ENCODE peak calls at places on chromosomes 12 and 14, in five cellular contexts. I is mesothelial cell of epicardium; A is fibroblast of the aortic adventitia; O is CD4-positive, alpha-beta T cell; T is CD8-positive, alpha-beta T cell. K is an unnamed sample.

GRCh38 chr12:79373896-79374499 is 316.8 kb downstream of the PAWR start:
- DNase-seq in I (peak), A (peak), O (no peak), T (no peak), K (no peak)

GRCh38 chr14:105470812-105471771 is 3.5 kb upstream of the CRIP2 start:
- DNase-seq in I (no peak), A (no peak), O (no peak), T (no peak), K (no peak)

GRCh38 chr12:77152623-77153193 is 87.3 kb upstream of the E2F7 start:
- DNase-seq in I (no peak), A (peak), O (no peak), T (no peak), K (no peak)

GRCh38 chr14:105275267-105275946 is 25.4 kb downstream of the BRF1 start:
- DNase-seq in I (no peak), A (peak), O (no peak), T (no peak), K (no peak)

GRCh38 chr12:132329036-132329738 is at the start of gene GALNT9:
- DNase-seq in I (peak), A (no peak), O (no peak), T (no peak), K (no peak)

GRCh38 chr12:88578821-88579518 is 1.3 kb downstream of the KITLG start:
- DNase-seq in I (no peak), A (no peak), O (no peak), T (no peak), K (no peak)

GRCh38 chr14:100241279-100241678 is 2.3 kb downstream of the YY1 start:
- DNase-seq in I (no peak), A (peak), O (no peak), T (no peak), K (no peak)

GRCh38 chr12:96986883-96987523 is 79.9 kb downstream of the NEDD1 start:
- DNase-seq in I (no peak), A (peak), O (no peak), T (no peak), K (no peak)

GRCh38 chr12:24062642-24063245 is 113.3 kb upstream of the SOX5 start:
- DNase-seq in I (no peak), A (peak), O (no peak), T (no peak), K (no peak)

GRCh38 chr12:102350070-102350469 is 130.3 kb downstream of the IGF1 start:
- DNase-seq in I (no peak), A (no peak), O (no peak), T (no peak), K (no peak)

GRCh38 chr12:13442457-13442856 is 245.9 kb downstream of the EMP1 start:
- DNase-seq in I (no peak), A (no peak), O (no peak), T (no peak), K (no peak)

GRCh38 chr12:65229441-65229840 is 49.0 kb upstream of the MSRB3 start:
- DNase-seq in I (no peak), A (peak), O (no peak), T (no peak), K (no peak)

GRCh38 chr12:11717533-11717961 is 68.1 kb downstream of the ETV6 start:
- DNase-seq in I (no peak), A (no peak), O (no peak), T (no peak), K (no peak)

GRCh38 chr14:74190910-74191575 is 48.2 kb upstream of the VSX2 start:
- DNase-seq in I (no peak), A (no peak), O (no peak), T (no peak), K (no peak)

GRCh38 chr14:87013583-87013982 is 979.4 kb downstream of the GALC start:
- DNase-seq in I (no peak), A (peak), O (no peak), T (no peak), K (no peak)

GRCh38 chr12:131850856-131851559 is 22.8 kb downstream of the MMP17 start:
- DNase-seq in I (peak), A (no peak), O (no peak), T (no peak), K (no peak)

GRCh38 chr12:115507951-115508722 is 769.4 kb downstream of the MED13L start:
- DNase-seq in I (no peak), A (no peak), O (no peak), T (no peak), K (no peak)

GRCh38 chr12:27273114-27273513 is 29.0 kb downstream of the STK38L start:
- DNase-seq in I (no peak), A (no peak), O (no peak), T (no peak), K (no peak)

GRCh38 chr12:13735756-13736155 is 245.6 kb downstream of the GRIN2B start:
- DNase-seq in I (no peak), A (no peak), O (no peak), T (no peak), K (no peak)

GRCh38 chr12:61860439-61860838 is 399.8 kb upstream of the USP15 start:
- DNase-seq in I (no peak), A (no peak), O (no peak), T (no peak), K (no peak)

GRCh38 chr14:34837801-34838322 is 37.3 kb downstream of the BAZ1A start:
- DNase-seq in I (no peak), A (no peak), O (no peak), T (no peak), K (no peak)

GRCh38 chr12:48004941-48005749 is 869 bp upstream of the COL2A1 start:
- DNase-seq in I (no peak), A (no peak), O (no peak), T (no peak), K (no peak)

GRCh38 chr12:75526655-75527511 is 15.5 kb upstream of the KRR1 start:
- DNase-seq in I (no peak), A (peak), O (no peak), T (no peak), K (no peak)

GRCh38 chr14:39102265-39102968 is 618 bp downstream of the SEC23A start:
- DNase-seq in I (no peak), A (peak), O (no peak), T (no peak), K (no peak)

GRCh38 chr12:121578230-121579189 is 2.3 kb downstream of the KDM2B start:
- DNase-seq in I (peak), A (peak), O (no peak), T (peak), K (no peak)

GRCh38 chr14:73311710-73312035 is 74.4 kb downstream of the PAPLN start:
- DNase-seq in I (no peak), A (no peak), O (no peak), T (no peak), K (no peak)

GRCh38 chr12:123519151-123520001 is 14.1 kb downstream of the RILPL1 start:
- DNase-seq in I (peak), A (peak), O (no peak), T (no peak), K (no peak)

GRCh38 chr12:28409892-28410291 is 219.6 kb downstream of the CCDC91 start:
- DNase-seq in I (no peak), A (peak), O (no peak), T (no peak), K (no peak)

GRCh38 chr14:105168979-105169507 is 467 bp upstream of the JAG2 start:
- DNase-seq in I (peak), A (no peak), O (no peak), T (peak), K (no peak)

GRCh38 chr12:127941332-127941731 is 325.6 kb upstream of the TMEM132C start:
- DNase-seq in I (no peak), A (peak), O (no peak), T (no peak), K (no peak)

GRCh38 chr14:69770559-69770958 is 3.6 kb downstream of the SRSF5 start:
- DNase-seq in I (no peak), A (no peak), O (no peak), T (no peak), K (no peak)

GRCh38 chr12:120363274-120363855 is 5.6 kb downstream of the MSI1 start:
- DNase-seq in I (no peak), A (no peak), O (no peak), T (no peak), K (no peak)

GRCh38 chr12:62684586-62685295 is 218.1 kb downstream of the MON2 start:
- DNase-seq in I (no peak), A (peak), O (no peak), T (no peak), K (no peak)

GRCh38 chr14:103657466-103657865 is 28.5 kb downstream of the KLC1 start:
- DNase-seq in I (no peak), A (peak), O (no peak), T (no peak), K (no peak)

GRCh38 chr12:99618657-99619056 is 28.9 kb upstream of the GARIN6 start:
- DNase-seq in I (no peak), A (no peak), O (no peak), T (no peak), K (no peak)

GRCh38 chr14:45686771-45687170 is 433.8 kb upstream of the MIS18BP1 start:
- DNase-seq in I (no peak), A (no peak), O (no peak), T (no peak), K (no peak)

GRCh38 chr14:104293231-104293841 is 154.9 kb downstream of the KIF26A start:
- DNase-seq in I (no peak), A (no peak), O (no peak), T (no peak), K (no peak)

GRCh38 chr12:96099986-96100385 is 64.6 kb upstream of the LTA4H start:
- DNase-seq in I (no peak), A (no peak), O (no peak), T (no peak), K (no peak)

GRCh38 chr12:2501464-2502181 is 293.1 kb upstream of the FKBP4 start:
- DNase-seq in I (no peak), A (no peak), O (no peak), T (no peak), K (no peak)

DNA sequence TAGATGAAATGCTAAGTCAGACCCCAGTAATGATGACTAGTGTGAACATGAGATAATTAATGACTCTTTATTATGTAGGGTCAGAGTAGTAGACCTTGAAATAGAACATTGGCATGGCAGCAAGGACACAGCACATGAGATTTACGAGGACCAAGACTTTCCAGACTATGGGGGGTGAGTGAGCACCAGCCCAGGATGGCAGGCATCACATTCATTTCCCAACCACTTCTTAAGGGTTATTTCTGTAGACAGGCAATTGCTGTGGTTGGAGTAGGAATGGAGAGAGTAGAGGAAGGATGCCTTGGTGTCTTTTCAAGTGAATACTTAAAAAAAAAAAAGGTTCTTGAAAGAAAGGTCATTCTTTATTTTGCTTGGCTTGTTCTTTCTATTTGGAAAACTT is 189.4 kb upstream of the DYRK2 start:
- DNase-seq in I (no peak), A (no peak), O (no peak), T (no peak), K (no peak)
- TF ChIP-seq CTCF in I (no peak), A (no peak), O (no peak), T (no peak), K (no peak)

GRCh38 chr14:23537351-23538048 is 14.1 kb downstream of the ZFHX2 start:
- DNase-seq in I (no peak), A (no peak), O (no peak), T (no peak), K (no peak)
- TF ChIP-seq CTCF in I (no peak), A (no peak), O (no peak), T (no peak), K (no peak)

DNA sequence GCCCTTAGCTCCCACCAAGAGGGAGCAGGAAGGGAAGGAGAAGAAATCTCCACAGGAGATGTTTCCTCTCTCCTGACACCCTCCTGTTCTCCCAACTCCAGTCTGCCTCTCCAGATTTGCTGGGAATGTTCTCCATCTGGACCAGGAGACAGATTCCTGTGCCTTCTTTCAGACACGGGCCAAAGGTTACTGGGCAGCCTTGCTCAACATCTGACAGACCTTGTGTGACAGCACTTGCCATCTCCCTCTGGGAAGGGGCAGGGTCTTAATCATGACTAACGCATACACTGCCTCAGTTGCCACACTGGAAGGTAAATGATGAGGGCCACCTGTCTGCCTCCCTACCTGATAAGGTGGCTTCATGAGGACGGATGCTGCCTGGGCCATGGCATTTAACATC is 2.5 kb upstream of the TTC7B start:
- DNase-seq in I (no peak), A (no peak), O (no peak), T (no peak), K (no peak)
- TF ChIP-seq CTCF in I (no peak), A (no peak), O (no peak), T (no peak), K (no peak)

GRCh38 chr14:54724772-54725325 is 157.9 kb downstream of the SAMD4A start:
- DNase-seq in I (no peak), A (no peak), O (no peak), T (no peak), K (no peak)

GRCh38 chr14:54725998-54726397 is 159.1 kb downstream of the SAMD4A start:
- DNase-seq in I (no peak), A (no peak), O (no peak), T (no peak), K (no peak)

GRCh38 chr14:54724123-54724522 is 157.2 kb downstream of the SAMD4A start:
- DNase-seq in I (no peak), A (no peak), O (no peak), T (no peak), K (no peak)

GRCh38 chr14:54719406-54719805 is 152.5 kb downstream of the SAMD4A start:
- DNase-seq in I (no peak), A (no peak), O (no peak), T (no peak), K (no peak)

GRCh38 chr14:54722791-54723432 is 156.0 kb downstream of the SAMD4A start:
- DNase-seq in I (no peak), A (peak), O (no peak), T (no peak), K (no peak)
- TF ChIP-seq CTCF in I (no peak), A (peak), O (no peak), T (no peak), K (peak)

GRCh38 chr12:10136637-10137205 is 6.7 kb upstream of the CLEC7A start:
- DNase-seq in I (no peak), A (no peak), O (no peak), T (no peak), K (no peak)

GRCh38 chr12:10143205-10143604 is 13.2 kb upstream of the CLEC7A start:
- DNase-seq in I (no peak), A (peak), O (no peak), T (no peak), K (no peak)

GRCh38 chr12:10135126-10135525 is 5.1 kb upstream of the CLEC7A start:
- DNase-seq in I (no peak), A (no peak), O (no peak), T (no peak), K (no peak)

DNA sequence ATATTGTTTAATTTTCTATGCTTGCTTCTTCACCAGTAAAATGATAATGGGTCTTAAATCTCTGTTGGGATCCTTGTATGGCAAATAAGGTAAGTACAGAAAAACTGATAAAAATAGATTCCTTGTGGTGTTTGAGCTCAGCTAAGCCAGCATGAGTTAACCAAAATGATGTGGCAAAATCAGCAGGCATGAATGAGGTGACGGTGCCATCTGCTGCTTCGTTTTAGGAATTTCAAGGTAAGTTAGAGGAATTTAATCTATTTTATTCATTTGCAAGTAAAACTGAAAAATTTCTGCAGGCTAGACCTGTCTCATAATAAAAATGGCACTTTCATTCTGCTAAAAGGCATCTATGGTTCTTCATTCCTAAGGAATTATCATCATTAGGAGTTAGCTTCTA is 10.0 kb upstream of the CLEC7A start:
- DNase-seq in I (peak), A (peak), O (peak), T (peak), K (no peak)
- TF ChIP-seq CTCF in I (peak), A (peak), O (peak), T (peak), K (peak)